ENCODE peak calls at places on chromosomes 13 and 19, in six cellular contexts. T is pancreas, Q is thoracic aorta, F is left lung, O is kidney, P is psoas muscle. U is an unnamed sample.

GRCh38 chr19:19134687-19135158 is 3.6 kb downstream of the TMEM161A start:
- DNase-seq in T (peak), Q (no peak), F (peak), O (no peak), P (peak), U (no peak)

GRCh38 chr19:45444318-45445041 is 20.8 kb upstream of the ERCC1 start:
- DNase-seq in T (peak), Q (peak), F (peak), O (peak), P (peak), U (no peak)

GRCh38 chr13:94065741-94066140 is 413.7 kb downstream of the DCT start:
- DNase-seq in T (no peak), Q (no peak), F (no peak), O (no peak), P (no peak), U (no peak)

GRCh38 chr13:27403252-27403678 is 21.2 kb upstream of the GTF3A start:
- DNase-seq in T (no peak), Q (no peak), F (no peak), O (no peak), P (no peak), U (no peak)

GRCh38 chr19:13270514-13271105 is 120.4 kb downstream of the IER2 start:
- DNase-seq in T (no peak), Q (no peak), F (no peak), O (peak), P (no peak), U (no peak)

GRCh38 chr13:25753976-25754375 is 297.8 kb downstream of the SHISA2 start:
- DNase-seq in T (no peak), Q (no peak), F (no peak), O (no peak), P (no peak), U (no peak)

GRCh38 chr13:110306960-110307696 is at the start of the genes COL4A1 and COL4A2:
- DNase-seq in T (peak), Q (no peak), F (peak), O (peak), P (peak), U (no peak)

GRCh38 chr13:19153782-19154450 is 27.7 kb downstream of the TUBA3C start:
- DNase-seq in T (no peak), Q (no peak), F (no peak), O (no peak), P (no peak), U (no peak)

GRCh38 chr13:73702419-73703071 is 431.7 kb downstream of the KLF12 start:
- DNase-seq in T (no peak), Q (no peak), F (no peak), O (no peak), P (no peak), U (no peak)

GRCh38 chr19:458091-459042 is 2.5 kb downstream of the SHC2 start:
- DNase-seq in T (peak), Q (no peak), F (no peak), O (no peak), P (no peak), U (no peak)

GRCh38 chr13:42990147-42990990 is 1.7 kb downstream of the EPSTI1 start:
- DNase-seq in T (no peak), Q (no peak), F (no peak), O (no peak), P (no peak), U (no peak)

GRCh38 chr13:50129065-50129922 is 114.0 kb downstream of the KCNRG start:
- DNase-seq in T (peak), Q (no peak), F (no peak), O (peak), P (peak), U (peak)

GRCh38 chr19:56269348-56269747 is 3.2 kb upstream of the EDDM13 start:
- DNase-seq in T (no peak), Q (no peak), F (no peak), O (no peak), P (no peak), U (no peak)

GRCh38 chr19:51131780-51132680 is 7.3 kb downstream of the SIGLEC9 start:
- DNase-seq in T (no peak), Q (no peak), F (peak), O (no peak), P (no peak), U (no peak)
- TF ChIP-seq CTCF in T (no peak), Q (no peak), F (no peak), O (no peak), P (no peak), U (no peak)

DNA sequence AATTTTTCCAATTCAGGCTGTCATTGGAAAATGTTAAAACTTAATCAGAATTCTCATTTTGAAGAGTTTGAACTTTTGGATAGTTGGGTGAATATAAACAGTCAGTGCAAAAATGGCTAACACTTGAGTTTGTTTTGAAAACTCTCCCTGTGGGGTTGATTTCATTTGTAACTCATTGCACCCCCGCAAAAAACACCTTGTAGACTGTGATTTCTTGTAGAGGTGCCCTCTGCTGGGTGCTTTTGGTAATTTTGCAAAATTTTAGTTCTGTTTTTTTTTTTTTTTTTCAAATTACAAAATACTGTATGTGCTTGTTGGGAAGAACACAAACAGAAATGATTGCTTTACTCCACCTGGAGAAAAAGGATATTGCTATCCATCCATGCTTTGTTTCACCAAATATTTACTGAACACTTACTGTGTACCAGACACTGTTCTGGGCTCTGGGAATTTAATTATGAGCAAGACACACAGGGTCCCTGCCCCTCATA is 28.2 kb upstream of the GPI start:
- DNase-seq in T (no peak), Q (no peak), F (no peak), O (no peak), P (no peak), U (no peak)
- TF ChIP-seq CTCF in T (peak), Q (peak), F (peak), O (peak), P (peak), U (peak)

DNA sequence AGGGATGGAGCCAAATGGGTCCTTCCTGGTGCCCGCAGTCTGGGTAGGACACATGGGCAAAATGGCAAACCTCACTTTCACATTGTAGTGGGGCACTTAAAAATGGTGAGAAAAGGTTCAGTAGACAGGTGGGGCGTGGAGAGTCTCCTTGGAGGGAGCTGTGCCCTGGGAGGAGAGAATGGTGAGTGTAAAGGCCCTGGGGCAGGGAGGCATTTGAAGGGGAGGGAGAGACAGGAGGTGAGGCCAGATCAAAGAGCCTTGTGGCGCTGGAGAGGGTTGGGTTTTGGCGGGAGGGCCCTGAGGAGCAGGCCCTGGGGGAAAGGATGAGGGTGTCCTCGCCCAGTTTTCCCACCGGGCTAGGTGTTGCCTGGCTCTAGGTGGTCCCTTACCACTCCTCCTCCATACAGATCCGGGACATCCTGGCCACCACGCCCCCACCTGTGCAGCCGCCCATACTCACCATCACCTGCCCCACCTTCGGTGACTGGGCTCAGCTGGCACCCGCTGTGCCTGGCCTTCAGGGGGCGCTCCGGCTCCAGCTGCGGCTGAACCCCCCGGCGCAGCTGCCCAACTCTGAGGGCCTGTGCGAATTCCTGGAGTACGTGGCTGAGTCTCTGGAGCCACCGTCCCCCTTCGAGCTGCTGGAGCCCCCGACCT is 6.3 kb downstream of the MAP1S start:
- DNase-seq in T (no peak), Q (no peak), F (no peak), O (no peak), P (no peak), U (no peak)
- TF ChIP-seq CTCF in T (no peak), Q (no peak), F (no peak), O (no peak), P (no peak), U (peak)

GRCh38 chr19:53907193-53907581 is 1.9 kb upstream of the CACNG7 start:
- DNase-seq in T (no peak), Q (no peak), F (no peak), O (peak), P (peak), U (no peak)
- TF ChIP-seq CTCF in T (no peak), Q (no peak), F (no peak), O (no peak), P (no peak), U (no peak)

GRCh38 chr13:51444922-51445321 is 7.9 kb downstream of the INTS6 start:
- DNase-seq in T (no peak), Q (no peak), F (no peak), O (no peak), P (no peak), U (no peak)
- TF ChIP-seq CTCF in T (no peak), Q (peak), F (no peak), O (peak), P (no peak), U (peak)

DNA sequence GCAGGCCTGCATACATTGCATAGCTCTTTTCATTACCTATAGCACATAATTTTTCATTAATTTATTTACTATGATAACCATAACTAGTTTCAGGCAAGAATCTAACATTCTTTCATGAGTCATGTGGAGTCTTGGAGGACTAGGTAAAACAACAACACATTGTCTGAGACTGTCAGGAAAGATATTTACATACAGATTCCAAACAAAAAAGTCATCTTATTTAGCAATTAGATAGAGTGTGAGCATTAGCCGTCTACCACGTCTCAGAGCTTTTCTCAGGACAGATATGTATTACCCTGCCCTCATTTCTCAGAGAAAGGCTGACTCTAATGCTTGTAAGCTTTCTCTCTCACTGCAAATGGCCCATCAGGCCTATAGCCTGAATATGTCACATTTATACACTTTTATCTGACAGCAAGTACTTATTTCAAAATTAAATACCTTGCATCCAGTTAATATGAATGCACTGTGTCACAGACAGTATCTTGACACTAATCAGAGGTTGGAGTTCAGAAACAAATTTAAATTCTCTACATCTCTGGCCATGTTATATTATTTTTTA is 312.1 kb upstream of the PCDH20 start:
- DNase-seq in T (no peak), Q (no peak), F (no peak), O (no peak), P (no peak), U (no peak)
- TF ChIP-seq CTCF in T (no peak), Q (no peak), F (no peak), O (no peak), P (no peak), U (no peak)

GRCh38 chr19:47414469-47414868 is 4.9 kb downstream of the MEIS3 start:
- DNase-seq in T (peak), Q (no peak), F (no peak), O (peak), P (no peak), U (no peak)
- TF ChIP-seq CTCF in T (no peak), Q (no peak), F (no peak), O (no peak), P (no peak), U (no peak)

GRCh38 chr19:27774827-27775226 is 1438.1 kb downstream of the UQCRFS1 start:
- DNase-seq in T (no peak), Q (no peak), F (no peak), O (no peak), P (no peak), U (no peak)
- TF ChIP-seq CTCF in T (no peak), Q (no peak), F (no peak), O (no peak), P (no peak), U (peak)

DNA sequence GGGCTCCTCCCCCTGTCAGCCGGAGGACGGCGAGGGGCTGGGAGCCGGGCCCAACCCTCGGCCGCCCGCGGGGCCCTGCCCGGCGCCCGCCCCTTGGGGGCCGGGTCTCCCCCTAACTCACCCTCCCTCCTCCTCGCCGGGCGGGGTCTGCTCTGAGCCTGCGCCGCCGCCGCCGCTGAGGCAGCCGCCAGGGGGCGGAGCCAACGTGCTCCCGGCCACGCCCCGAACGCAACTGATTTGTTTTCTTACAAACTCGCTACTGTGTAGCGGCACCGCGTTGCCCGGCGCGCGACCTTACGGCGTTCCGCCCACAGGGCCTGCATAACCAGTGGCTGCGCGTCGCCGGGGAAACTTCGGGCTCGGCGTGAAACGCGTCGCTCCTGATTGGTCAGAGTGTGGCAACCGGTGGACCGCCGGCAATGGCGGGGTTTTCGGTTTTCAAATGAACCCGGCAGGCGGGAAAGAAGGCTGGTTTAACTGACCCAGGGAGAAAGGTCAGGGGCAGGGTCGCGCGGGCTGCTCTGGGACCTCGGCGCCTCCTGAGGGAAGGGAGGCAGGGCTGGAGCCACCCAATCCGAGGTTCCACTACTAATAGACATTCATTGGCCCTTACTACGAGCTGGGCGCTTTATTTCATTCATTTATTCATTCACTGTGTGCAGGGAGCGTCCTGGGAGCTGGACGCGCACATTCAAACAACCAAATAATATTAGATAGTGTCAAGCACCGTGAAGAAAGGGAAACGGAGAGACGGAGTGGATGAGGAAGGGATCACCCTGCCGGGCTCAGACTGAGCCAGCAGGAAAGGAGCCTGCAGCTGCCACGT is at the start of gene CDKN2D:
- DNase-seq in T (peak), Q (peak), F (peak), O (peak), P (peak), U (peak)
- TF ChIP-seq CTCF in T (no peak), Q (peak), F (peak), O (peak), P (peak), U (peak)

U was measured in chondrocyte.